ENCODE peak calls at places on chromosomes 12 and 14, in five cellular contexts. One of them, this sample, is unnamed.

GRCh38 chr12:76595056-76595455 is 35.5 kb upstream of the OSBPL8 start:
- DNase-seq in Right ventricle myocardium superior: no peak
- DNase-seq in testis: no peak
- DNase-seq in mucosa of descending colon: no peak
- DNase-seq in effector memory CD4-positive, alpha-beta T cell: no peak
- DNase-seq in this sample: no peak

GRCh38 chr14:39005044-39005736 is 97.8 kb downstream of the SEC23A start:
- DNase-seq in mucosa of descending colon: peak; percentile 41
- DNase-seq in testis: no peak
- DNase-seq in effector memory CD4-positive, alpha-beta T cell: no peak
- DNase-seq in Right ventricle myocardium superior: peak; percentile 52
- DNase-seq in this sample: no peak

GRCh38 chr12:80912906-80913769 is 24.6 kb downstream of the LIN7A start:
- DNase-seq in Right ventricle myocardium superior: no peak
- DNase-seq in testis: no peak
- DNase-seq in effector memory CD4-positive, alpha-beta T cell: no peak
- DNase-seq in mucosa of descending colon: no peak
- DNase-seq in this sample: no peak

GRCh38 chr12:62603811-62604098 is 137.1 kb downstream of the MON2 start:
- DNase-seq in effector memory CD4-positive, alpha-beta T cell: no peak
- DNase-seq in testis: no peak
- DNase-seq in mucosa of descending colon: no peak
- DNase-seq in Right ventricle myocardium superior: no peak
- DNase-seq in this sample: no peak

GRCh38 chr12:3275171-3276041 is 198.2 kb downstream of the TSPAN9 start:
- DNase-seq in effector memory CD4-positive, alpha-beta T cell: peak; percentile 19
- DNase-seq in mucosa of descending colon: peak; percentile 84
- DNase-seq in Right ventricle myocardium superior: peak; percentile 87
- DNase-seq in testis: peak; percentile 88
- DNase-seq in this sample: peak; percentile 54

GRCh38 chr12:132729541-132730320 is 19.1 kb downstream of the PGAM5 start:
- DNase-seq in mucosa of descending colon: no peak
- DNase-seq in testis: no peak
- DNase-seq in Right ventricle myocardium superior: peak; percentile 30
- DNase-seq in effector memory CD4-positive, alpha-beta T cell: no peak
- DNase-seq in this sample: no peak

GRCh38 chr12:87870493-87870892 is 158.7 kb downstream of the C12orf50 start:
- DNase-seq in testis: no peak
- DNase-seq in Right ventricle myocardium superior: no peak
- DNase-seq in mucosa of descending colon: no peak
- DNase-seq in effector memory CD4-positive, alpha-beta T cell: no peak
- DNase-seq in this sample: no peak

GRCh38 chr12:99752740-99753139 is 105.2 kb downstream of the GARIN6 start:
- DNase-seq in mucosa of descending colon: no peak
- DNase-seq in effector memory CD4-positive, alpha-beta T cell: no peak
- DNase-seq in testis: no peak
- DNase-seq in Right ventricle myocardium superior: no peak
- DNase-seq in this sample: no peak

GRCh38 chr12:46523863-46524770 is 151.5 kb upstream of the SLC38A2 start:
- DNase-seq in testis: no peak
- DNase-seq in mucosa of descending colon: no peak
- DNase-seq in effector memory CD4-positive, alpha-beta T cell: no peak
- DNase-seq in Right ventricle myocardium superior: no peak
- DNase-seq in this sample: no peak

GRCh38 chr12:132269266-132269968 is 60.0 kb downstream of the GALNT9 start:
- DNase-seq in mucosa of descending colon: no peak
- DNase-seq in Right ventricle myocardium superior: no peak
- DNase-seq in effector memory CD4-positive, alpha-beta T cell: no peak
- DNase-seq in testis: no peak
- DNase-seq in this sample: no peak

GRCh38 chr12:29599397-29599796 is 101.9 kb upstream of the OVCH1 start:
- DNase-seq in testis: peak; percentile 25
- DNase-seq in effector memory CD4-positive, alpha-beta T cell: no peak
- DNase-seq in Right ventricle myocardium superior: no peak
- DNase-seq in mucosa of descending colon: no peak
- DNase-seq in this sample: no peak

GRCh38 chr12:79897617-79898016 is 37.3 kb downstream of the PPP1R12A start:
- DNase-seq in testis: no peak
- DNase-seq in mucosa of descending colon: no peak
- DNase-seq in effector memory CD4-positive, alpha-beta T cell: no peak
- DNase-seq in Right ventricle myocardium superior: no peak
- DNase-seq in this sample: no peak

GRCh38 chr14:92586001-92586947 is 72.7 kb downstream of the RIN3 start:
- DNase-seq in Right ventricle myocardium superior: no peak
- DNase-seq in mucosa of descending colon: no peak
- DNase-seq in testis: no peak
- DNase-seq in effector memory CD4-positive, alpha-beta T cell: peak; percentile 6
- DNase-seq in this sample: no peak

GRCh38 chr12:45966486-45966885 is 23.9 kb downstream of the SCAF11 start:
- DNase-seq in Right ventricle myocardium superior: no peak
- DNase-seq in testis: no peak
- DNase-seq in effector memory CD4-positive, alpha-beta T cell: no peak
- DNase-seq in mucosa of descending colon: no peak
- DNase-seq in this sample: no peak

GRCh38 chr12:106757623-106758348 is 16.7 kb upstream of the RIC8B start:
- DNase-seq in Right ventricle myocardium superior: no peak
- DNase-seq in mucosa of descending colon: no peak
- DNase-seq in testis: no peak
- DNase-seq in effector memory CD4-positive, alpha-beta T cell: no peak
- DNase-seq in this sample: no peak